ENCODE peak calls at places on chromosomes 16 and 17, in six cellular contexts. E is T1000; L is astrocyte of the hippocampus; U is ELF-1; W is NCI-H1048; F is CD8-positive, alpha-beta T cell. T is an unnamed sample.

GRCh38 chr17:27466748-27467375 is 10.6 kb downstream of the KSR1 start:
- DNase-seq in L (no peak), E (no peak), U (no peak), W (no peak), F (no peak), T (no peak)

GRCh38 chr16:80006175-80006895 is 405.8 kb upstream of the MAF start:
- DNase-seq in F (no peak), U (no peak), W (no peak), E (no peak), L (peak), T (no peak)

GRCh38 chr17:8629371-8630226 is 926 bp downstream of the MYH10 start:
- DNase-seq in W (no peak), L (peak), F (peak), E (no peak), U (peak), T (no peak)

GRCh38 chr16:87017388-87018012 is 299.7 kb downstream of the C16orf95 start:
- DNase-seq in U (peak), W (no peak), E (peak), F (no peak), L (peak), T (peak)

GRCh38 chr16:68499011-68499410 is 40.1 kb upstream of the ZFP90 start:
- DNase-seq in U (no peak), W (no peak), E (no peak), L (no peak), F (no peak), T (no peak)

GRCh38 chr16:81574168-81574567 is 129.6 kb downstream of the CMIP start:
- DNase-seq in L (no peak), W (no peak), F (no peak), U (no peak), E (no peak), T (no peak)

GRCh38 chr17:18327093-18327492 is 12.0 kb downstream of the SMCR8 start:
- DNase-seq in L (no peak), E (no peak), F (no peak), W (no peak), U (no peak), T (no peak)

GRCh38 chr17:50361561-50362480 is 11.2 kb downstream of the MRPL27 start:
- DNase-seq in W (no peak), L (peak), F (peak), U (peak), E (peak), T (peak)

GRCh38 chr17:64686705-64687104 is 24.6 kb upstream of the SMURF2 start:
- DNase-seq in L (no peak), E (no peak), F (no peak), U (no peak), W (no peak), T (no peak)

GRCh38 chr16:1787056-1787321 is 4.2 kb downstream of the NUBP2 start:
- DNase-seq in E (no peak), L (no peak), F (no peak), W (no peak), U (no peak), T (no peak)

GRCh38 chr17:31834448-31834847 is 24.6 kb downstream of the COPRS start:
- DNase-seq in E (no peak), L (no peak), F (no peak), U (no peak), W (no peak), T (no peak)

GRCh38 chr17:79664925-79665738 is 54.3 kb upstream of the RBFOX3 start:
- DNase-seq in U (peak), E (no peak), W (no peak), F (no peak), L (peak), T (no peak)

GRCh38 chr17:76135810-76136188 is 5.2 kb downstream of the FOXJ1 start:
- DNase-seq in L (no peak), U (no peak), E (no peak), W (no peak), F (no peak), T (no peak)

GRCh38 chr17:81870978-81871386 is at the start of gene ARHGDIA:
- DNase-seq in E (no peak), U (no peak), F (no peak), W (no peak), L (peak), T (no peak)

GRCh38 chr16:90072442-90073105 is 4.6 kb downstream of the PRDM7 start:
- DNase-seq in L (no peak), U (no peak), W (no peak), F (no peak), E (no peak), T (no peak)